ENCODE peak calls at places on chromosomes 5 and 9, in four cellular contexts. I is fibroblast of pulmonary artery, P is psoas muscle, J is AG04450. C is an unnamed sample.

GRCh38 chr5:134114886-134115805 is 665 bp downstream of the TCF7 start:
- DNase-seq in P (peak), J (no peak), I (no peak), C (no peak)

GRCh38 chr9:126027566-126027965 is 280.4 kb downstream of the PBX3 start:
- DNase-seq in P (no peak), I (no peak), J (no peak), C (no peak)

GRCh38 chr9:78781681-78782080 is 484.8 kb downstream of the PSAT1 start:
- DNase-seq in I (no peak), P (no peak), J (no peak), C (no peak)

GRCh38 chr9:20290287-20290686 is 332.0 kb downstream of the MLLT3 start:
- DNase-seq in I (no peak), J (no peak), P (no peak), C (no peak)

GRCh38 chr9:70901741-70902140 is 219.7 kb downstream of the TRPM3 start:
- DNase-seq in J (no peak), P (no peak), I (peak), C (no peak)

GRCh38 chr5:15013654-15014463 is 142.3 kb upstream of the ANKH start:
- DNase-seq in J (peak), I (peak), P (no peak), C (no peak)

GRCh38 chr5:142748568-142749249 is 21.5 kb upstream of the ARHGAP26 start:
- DNase-seq in I (no peak), J (no peak), P (no peak), C (no peak)

GRCh38 chr9:8835291-8835690 is 1035.7 kb upstream of the DMAC1 start:
- DNase-seq in P (no peak), I (no peak), J (no peak), C (no peak)

GRCh38 chr9:91036356-91036755 is 234.7 kb downstream of the SYK start:
- DNase-seq in J (no peak), I (no peak), P (no peak), C (no peak)

GRCh38 chr9:80878556-80878955 is 810.8 kb downstream of the TLE1 start:
- DNase-seq in J (peak), I (peak), P (no peak), C (no peak)

GRCh38 chr9:88528356-88528755 is 6.6 kb upstream of the NXNL2 start:
- DNase-seq in J (no peak), I (no peak), P (no peak), C (no peak)

GRCh38 chr9:124267271-124267807 is 9.6 kb downstream of the NEK6 start:
- DNase-seq in J (no peak), I (peak), P (peak), C (no peak)

GRCh38 chr9:130276121-130276520 is 10.6 kb downstream of the HMCN2 start:
- DNase-seq in P (no peak), I (no peak), J (peak), C (no peak)

GRCh38 chr5:175060264-175060663 is 335.9 kb downstream of the MSX2 start:
- DNase-seq in J (no peak), I (no peak), P (no peak), C (no peak)

GRCh38 chr5:61330341-61330878 is 1.6 kb upstream of the ZSWIM6 start:
- DNase-seq in J (no peak), I (peak), P (peak), C (no peak)

GRCh38 chr9:121667214-121667613 is 15.8 kb downstream of the DAB2IP start:
- DNase-seq in P (no peak), J (no peak), I (no peak), C (no peak)

GRCh38 chr5:100232730-100233129 is 302.4 kb upstream of the FAM174A start:
- DNase-seq in I (no peak), J (no peak), P (no peak), C (no peak)

GRCh38 chr5:91049800-91050199 is 333.3 kb downstream of the ARRDC3 start:
- DNase-seq in I (peak), J (no peak), P (no peak), C (no peak)

GRCh38 chr9:87500491-87500890 is 2.8 kb downstream of the DAPK1 start:
- DNase-seq in I (no peak), J (no peak), P (no peak), C (no peak)

GRCh38 chr5:68845121-68845520 is 248.7 kb upstream of the SLC30A5 start:
- DNase-seq in P (no peak), J (no peak), I (peak), C (no peak)

GRCh38 chr9:128499920-128500319 is 4.6 kb upstream of the GLE1 start:
- DNase-seq in P (no peak), J (no peak), I (no peak), C (no peak)

GRCh38 chr5:169350759-169351240 is 49.9 kb upstream of the SLIT3 start:
- DNase-seq in I (peak), J (peak), P (peak), C (peak)

GRCh38 chr5:103260951-103261350 is 2.4 kb downstream of the MACIR start:
- DNase-seq in J (no peak), P (no peak), I (no peak), C (no peak)

GRCh38 chr9:109182940-109183798 is 16.1 kb upstream of the FRRS1L start:
- DNase-seq in P (no peak), J (no peak), I (peak), C (no peak)

GRCh38 chr5:68593211-68593701 is 377.7 kb downstream of the PIK3R1 start:
- DNase-seq in I (no peak), J (no peak), P (no peak), C (no peak)

GRCh38 chr5:55303238-55303690 is 4.2 kb downstream of the DHX29 start:
- DNase-seq in I (peak), J (peak), P (no peak), C (peak)

DNA sequence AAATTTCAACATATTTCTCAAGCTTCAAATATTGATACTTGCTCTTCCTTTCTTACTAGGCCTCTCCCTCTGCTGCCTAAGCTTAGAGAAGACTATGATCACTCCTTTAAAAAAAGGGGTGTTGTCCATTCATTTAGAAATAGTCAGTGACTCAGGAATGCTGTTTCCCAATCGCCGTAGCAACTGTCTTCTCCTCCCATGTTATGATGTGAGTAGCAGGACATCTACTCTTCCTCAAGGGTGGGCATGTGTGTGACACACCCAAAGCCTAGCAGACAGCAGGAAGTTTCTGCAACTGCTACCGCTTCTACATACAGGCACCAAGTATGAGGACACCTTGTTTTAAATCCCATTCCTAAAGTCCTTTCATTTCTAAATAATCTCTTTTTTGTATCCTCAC is 14.5 kb downstream of the DIAPH1 start:
- DNase-seq in J (peak), P (peak), I (peak), C (peak)
- H3K4me3 ChIP-seq in J (no peak), P (no peak), I (no peak), C (no peak)

GRCh38 chr5:132003170-132003744 is 8.2 kb downstream of the ACSL6 start:
- DNase-seq in I (peak), J (no peak), P (no peak), C (no peak)
- TF ChIP-seq CTCF in I (peak), J (no peak), P (peak), C (peak)

GRCh38 chr9:137444106-137444790 is 3.1 kb upstream of the ENTPD8 start:
- DNase-seq in P (peak), J (no peak), I (no peak), C (no peak)

GRCh38 chr9:137441935-137442321 is 771 bp upstream of the ENTPD8 start:
- DNase-seq in J (no peak), P (no peak), I (no peak), C (no peak)

GRCh38 chr9:137438591-137439157 is 2.5 kb downstream of the ENTPD8 start:
- DNase-seq in P (peak), J (no peak), I (no peak), C (no peak)

GRCh38 chr9:137439158-137439714 is 1.9 kb downstream of the ENTPD8 start:
- DNase-seq in J (no peak), P (peak), I (no peak), C (no peak)

DNA sequence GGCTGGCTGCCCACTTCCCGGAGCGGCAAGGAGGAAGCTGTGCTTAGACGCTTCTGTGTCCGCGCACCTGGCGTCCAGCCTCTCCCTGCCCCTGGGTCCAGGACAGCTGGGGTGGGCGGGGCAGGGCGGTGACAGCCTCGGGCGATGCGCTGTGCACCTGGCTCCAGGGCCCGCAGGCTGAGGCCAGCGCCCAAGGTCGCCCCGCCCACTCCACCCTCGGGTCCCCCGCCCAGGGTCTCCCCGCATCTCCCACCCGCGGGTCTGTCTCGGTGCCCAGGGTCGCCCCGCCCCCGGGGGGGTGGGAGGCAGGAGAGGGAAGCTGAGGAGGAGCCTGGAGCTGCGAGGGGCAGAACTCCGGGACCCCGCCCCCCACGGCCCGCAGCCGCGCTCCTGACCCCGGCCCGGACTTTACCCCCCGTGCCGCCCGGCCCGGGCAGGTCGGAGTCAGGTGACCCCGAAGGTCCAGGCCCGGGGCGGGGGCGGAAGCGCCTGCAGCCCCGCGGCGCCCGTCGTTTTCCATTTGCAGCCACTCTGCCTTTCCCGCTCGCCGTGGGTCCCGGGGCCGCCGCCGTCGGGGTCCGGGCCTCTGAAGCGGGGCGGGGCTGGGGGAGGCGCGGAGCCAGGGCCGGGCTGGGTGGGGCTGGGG is at the start of gene ENTPD8:
- DNase-seq in I (no peak), P (peak), J (no peak), C (no peak)
- H3K4me3 ChIP-seq in I (peak), P (peak), J (peak), C (peak)

GRCh38 chr9:96686638-96687335 is 31.7 kb upstream of the PRXL2C start:
- DNase-seq in I (peak), P (peak), J (no peak), C (no peak)
- TF ChIP-seq CTCF in I (peak), P (peak), J (peak), C (peak)

DNA sequence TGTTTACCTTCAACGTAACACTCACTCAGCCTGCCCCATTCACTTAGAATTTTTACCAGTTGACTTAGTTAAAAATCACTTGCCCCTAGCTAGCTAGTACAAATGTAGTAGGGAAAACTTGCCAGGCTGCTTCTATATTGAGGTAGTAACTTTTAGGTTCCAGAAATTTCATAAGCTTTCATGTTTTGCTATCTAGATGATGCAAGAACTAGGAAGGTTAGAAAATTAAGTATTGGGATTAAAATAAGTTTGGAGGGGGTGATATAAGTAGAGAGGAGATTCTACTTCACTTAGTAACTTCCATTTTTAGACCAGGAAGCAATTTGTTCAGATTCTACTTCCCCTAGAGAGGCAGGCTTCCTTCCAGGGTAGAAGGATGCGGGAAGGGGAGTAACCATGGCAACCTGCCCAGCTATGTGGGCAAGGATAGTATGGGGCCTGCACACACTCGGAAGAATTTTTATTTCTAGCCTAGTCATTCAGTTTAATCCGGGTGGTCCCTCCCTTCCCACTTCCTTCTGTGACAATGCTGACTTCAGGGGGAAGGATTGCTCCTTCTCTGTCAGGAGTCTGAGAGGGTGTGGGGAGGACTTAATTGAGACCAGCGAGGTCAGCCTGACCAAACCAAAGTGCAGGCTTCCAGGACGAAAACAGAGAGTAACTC is 4.2 kb downstream of the DAB2 start:
- DNase-seq in P (peak), I (peak), J (no peak), C (no peak)
- H3K4me3 ChIP-seq in P (peak), I (peak), J (peak), C (peak)

DNA sequence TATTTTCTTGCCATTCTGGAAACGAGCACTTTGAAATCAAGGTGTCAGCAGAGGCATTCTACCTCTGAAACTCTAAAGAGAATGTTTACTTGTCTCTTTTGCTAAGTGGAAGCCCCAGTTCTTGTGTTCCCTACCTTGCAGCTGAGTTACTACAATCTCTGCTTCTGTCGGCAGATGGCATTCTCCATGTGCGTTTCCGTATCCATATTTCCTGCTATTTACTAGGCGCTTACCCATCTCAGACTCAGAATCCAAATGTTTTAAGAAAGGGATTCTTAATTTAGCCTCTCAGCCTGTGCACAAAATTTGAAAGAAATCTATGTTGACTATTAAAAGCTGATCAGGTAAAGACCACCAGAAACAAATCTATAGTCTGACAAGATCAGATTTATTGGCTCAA is 221.3 kb upstream of the FTMT start:
- DNase-seq in I (peak), J (no peak), P (no peak), C (no peak)
- TF ChIP-seq CTCF in I (no peak), J (no peak), P (peak), C (no peak)

GRCh38 chr9:77438653-77439052 is 209.5 kb downstream of the GNA14 start:
- DNase-seq in I (peak), P (no peak), J (no peak), C (no peak)

GRCh38 chr9:77442436-77442835 is 205.7 kb downstream of the GNA14 start:
- DNase-seq in I (no peak), P (no peak), J (no peak), C (no peak)

GRCh38 chr9:77435688-77436087 is 212.4 kb downstream of the GNA14 start:
- DNase-seq in I (peak), P (no peak), J (no peak), C (no peak)

GRCh38 chr9:77435272-77435671 is 212.8 kb downstream of the GNA14 start:
- DNase-seq in J (no peak), I (peak), P (no peak), C (no peak)

DNA sequence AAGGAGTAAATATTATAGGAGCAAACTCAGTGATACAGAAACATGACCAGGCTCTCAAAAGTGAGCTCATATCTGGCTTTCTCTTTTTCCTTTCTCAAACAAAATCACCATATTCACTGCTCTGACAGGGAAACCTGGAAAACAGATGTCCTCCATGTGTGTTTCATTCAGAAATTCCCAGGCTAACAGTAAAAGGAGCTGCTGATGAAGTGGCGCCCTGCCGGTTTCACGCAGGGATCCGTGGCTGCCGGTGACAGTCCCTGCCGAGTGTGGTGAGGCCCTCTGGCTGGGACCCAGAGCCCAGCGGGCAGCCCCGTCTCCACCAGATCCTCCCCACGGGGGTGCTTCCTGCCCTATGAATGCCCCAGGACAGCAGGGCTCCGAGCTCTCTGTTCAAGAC is 208.1 kb downstream of the GNA14 start:
- DNase-seq in P (peak), J (no peak), I (no peak), C (no peak)
- H3K4me3 ChIP-seq in P (no peak), J (peak), I (peak), C (peak)